ENCODE peak calls at places on chromosome 3, in four cellular contexts. S is astrocyte, A is adipocyte, W is mesendoderm. M is an unnamed sample.
A peak's percentile ranks its signal among the peaks of the same experiment; 100 is the strongest.

GRCh38 chr3:2856062-2856792 is 253.9 kb downstream of the IL5RA start:
- DNase-seq in S (no peak), A (no peak), W (peak; percentile 61), M (no peak)

GRCh38 chr3:194487289-194488006 is 646 bp upstream of the ATP13A3 start:
- DNase-seq in S (no peak), A (peak; percentile 46), W (no peak), M (peak; percentile 60)

GRCh38 chr3:124137264-124137663 is 145.3 kb upstream of the ROPN1 start:
- DNase-seq in S (no peak), A (no peak), W (no peak), M (no peak)

GRCh38 chr3:125585595-125586223 is 9.6 kb downstream of the OSBPL11 start:
- DNase-seq in S (peak; percentile 43), A (peak; percentile 86), W (peak; percentile 81), M (peak; percentile 63)

GRCh38 chr3:57011022-57011421 is 49.4 kb upstream of the SPATA12 start:
- DNase-seq in S (no peak), A (no peak), W (no peak), M (no peak)

GRCh38 chr3:156120528-156121251 is at the start of gene KCNAB1:
- DNase-seq in S (no peak), A (no peak), W (no peak), M (no peak)

GRCh38 chr3:194730369-194730768 is 44.7 kb downstream of the FAM43A start:
- DNase-seq in S (no peak), A (peak; percentile 17), W (peak; percentile 48), M (peak; percentile 81)

GRCh38 chr3:48439820-48440589 is at the start of the genes CCDC51 and TMA7:
- DNase-seq in S (peak; percentile 87), A (peak; percentile 99), W (peak; percentile 99), M (peak; percentile 99)

GRCh38 chr3:33007776-33008175 is 56.3 kb downstream of the CCR4 start:
- DNase-seq in S (no peak), A (no peak), W (no peak), M (no peak)

GRCh38 chr3:38117748-38118420 is 19.0 kb downstream of the ACAA1 start:
- DNase-seq in S (peak; percentile 19), A (peak; percentile 49), W (peak; percentile 63), M (peak; percentile 78)

GRCh38 chr3:31532587-31533168 is at the start of gene STT3B:
- DNase-seq in S (peak; percentile 63), A (peak; percentile 90), W (no peak), M (peak; percentile 86)

GRCh38 chr3:105328338-105328730 is 38.4 kb upstream of the ALCAM start:
- DNase-seq in S (no peak), A (peak; percentile 66), W (no peak), M (no peak)

GRCh38 chr3:149333518-149333859 is at the start of gene TM4SF18:
- DNase-seq in S (no peak), A (no peak), W (peak; percentile 16), M (no peak)

GRCh38 chr3:104885214-104885814 is 481.4 kb upstream of the ALCAM start:
- DNase-seq in S (peak; percentile 56), A (no peak), W (no peak), M (no peak)

GRCh38 chr3:88142094-88142624 is 7.6 kb upstream of the C3orf38 start:
- DNase-seq in S (peak; percentile 39), A (peak; percentile 51), W (no peak), M (no peak)

GRCh38 chr3:46866720-46867549 is 3.7 kb upstream of the MYL3 start:
- DNase-seq in S (peak; percentile 12), A (peak; percentile 89), W (peak; percentile 50), M (peak; percentile 84)

GRCh38 chr3:160008979-160009378 is 20.3 kb downstream of the IL12A start:
- DNase-seq in S (no peak), A (no peak), W (peak; percentile 22), M (no peak)

GRCh38 chr3:170967682-170968081 is 58.8 kb downstream of the SLC2A2 start:
- DNase-seq in S (no peak), A (no peak), W (no peak), M (no peak)

GRCh38 chr3:106485202-106485601 is 616.4 kb upstream of the CBLB start:
- DNase-seq in S (no peak), A (peak; percentile 22), W (no peak), M (no peak)

GRCh38 chr3:185797108-185797881 is 27.5 kb downstream of the IGF2BP2 start:
- DNase-seq in S (no peak), A (no peak), W (no peak), M (no peak)

GRCh38 chr3:78645628-78646310 is 1122.0 kb downstream of the ROBO1 start:
- DNase-seq in S (peak; percentile 62), A (peak; percentile 92), W (peak; percentile 91), M (peak; percentile 24)

GRCh38 chr3:52091566-52092290 is 35.4 kb upstream of the DUSP7 start:
- DNase-seq in S (no peak), A (no peak), W (no peak), M (no peak)

GRCh38 chr3:141050576-141050912 is 603 bp upstream of the SPSB4 start:
- DNase-seq in S (no peak), A (no peak), W (peak; percentile 67), M (no peak)

GRCh38 chr3:46565113-46565490 is 1.0 kb downstream of the LRRC2 start:
- DNase-seq in S (no peak), A (no peak), W (no peak), M (no peak)

GRCh38 chr3:43624619-43625305 is 3.0 kb upstream of the ANO10 start:
- DNase-seq in S (no peak), A (peak; percentile 57), W (no peak), M (no peak)

GRCh38 chr3:78871048-78871447 is 896.8 kb downstream of the ROBO1 start:
- DNase-seq in S (peak; percentile 54), A (no peak), W (no peak), M (no peak)

GRCh38 chr3:35500641-35501353 is 138.5 kb upstream of the ARPP21 start:
- DNase-seq in S (no peak), A (no peak), W (no peak), M (no peak)

GRCh38 chr3:150286390-150287147 is 121.5 kb upstream of the TSC22D2 start:
- DNase-seq in S (peak; percentile 49), A (peak; percentile 56), W (peak; percentile 84), M (no peak)

GRCh38 chr3:52359116-52359855 is 43.2 kb downstream of the DNAH1 start:
- DNase-seq in S (no peak), A (no peak), W (no peak), M (no peak)

GRCh38 chr3:86147119-86147518 is 843.8 kb downstream of the VGLL3 start:
- DNase-seq in S (no peak), A (no peak), W (peak; percentile 28), M (no peak)

GRCh38 chr3:61890586-61890985 is 329.2 kb downstream of the PTPRG start:
- DNase-seq in S (no peak), A (no peak), W (peak; percentile 82), M (no peak)
- H3K9ac ChIP-seq in S (no peak overlapping the region), A (no peak overlapping the region), W (no peak overlapping the region), M (no peak overlapping the region)

GRCh38 chr3:139307072-139307491 is 36.7 kb upstream of the MRPS22 start:
- DNase-seq in S (no peak), A (no peak), W (no peak), M (no peak)

GRCh38 chr3:139307601-139308146 is 36.1 kb upstream of the MRPS22 start:
- DNase-seq in S (no peak), A (peak; percentile 31), W (no peak), M (no peak)

GRCh38 chr3:139304383-139304782 is 39.4 kb upstream of the MRPS22 start:
- DNase-seq in S (no peak), A (peak; percentile 56), W (no peak), M (no peak)

GRCh38 chr3:139308156-139309017 is 35.4 kb upstream of the MRPS22 start:
- DNase-seq in S (no peak), A (peak; percentile 4), W (no peak), M (no peak)

DNA sequence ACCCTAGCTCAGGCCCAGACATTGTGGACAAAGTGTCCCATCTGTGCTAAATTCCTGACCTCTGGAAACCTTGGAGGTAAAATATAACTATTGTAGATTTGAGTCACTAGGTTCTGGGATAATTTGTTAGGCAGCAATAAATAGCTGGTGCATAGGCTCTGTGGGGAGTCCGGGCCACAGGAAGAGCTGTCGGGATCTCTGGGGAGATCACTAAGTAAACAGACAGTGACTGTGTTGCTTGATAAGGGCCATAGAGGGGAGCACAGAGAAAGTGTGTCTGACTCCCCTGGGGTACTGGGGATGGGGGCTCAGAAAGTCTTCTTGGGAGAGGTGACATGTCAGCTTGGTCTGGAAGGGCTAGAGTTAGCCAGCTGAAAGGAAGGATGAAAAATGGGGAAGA is 37.7 kb upstream of the MRPS22 start:
- DNase-seq in S (no peak), A (no peak), W (no peak), M (no peak)
- H3K9ac ChIP-seq in S (no peak overlapping the region), A (no peak overlapping the region), W (no peak overlapping the region), M (no peak overlapping the region)

GRCh38 chr3:196192036-196193001 is 18.9 kb downstream of the ZDHHC19 start:
- DNase-seq in S (no peak), A (no peak), W (peak; percentile 31), M (peak; percentile 73)
- H3K9ac ChIP-seq in S (no peak overlapping the region), A (no peak overlapping the region), W (peak overlapping the region; percentile 12), M (peak overlapping the region; percentile 19)

GRCh38 chr3:18049101-18049500 is 306.7 kb upstream of the TBC1D5 start:
- DNase-seq in S (peak; percentile 15), A (no peak), W (no peak), M (no peak)
- H3K9ac ChIP-seq in S (no peak overlapping the region), A (no peak overlapping the region), W (no peak overlapping the region), M (no peak overlapping the region)

GRCh38 chr3:134430174-134430573 is 55.6 kb downstream of the ANAPC13 start:
- DNase-seq in S (peak; percentile 37), A (no peak), W (no peak), M (no peak)

GRCh38 chr3:134425943-134426342 is 51.7 kb upstream of the AMOTL2 start:
- DNase-seq in S (no peak), A (no peak), W (no peak), M (no peak)

GRCh38 chr3:134427400-134428111 is 53.3 kb upstream of the AMOTL2 start:
- DNase-seq in S (peak; percentile 100), A (peak; percentile 89), W (peak; percentile 72), M (no peak)

GRCh38 chr3:134428396-134428795 is 54.1 kb upstream of the AMOTL2 start:
- DNase-seq in S (peak; percentile 70), A (no peak), W (no peak), M (no peak)

GRCh38 chr3:134426660-134427181 is 52.5 kb upstream of the AMOTL2 start:
- DNase-seq in S (peak; percentile 94), A (no peak), W (no peak), M (no peak)
- H3K9ac ChIP-seq in S (peak overlapping the region; percentile 87), A (peak overlapping the region; percentile 51), W (no peak overlapping the region), M (no peak overlapping the region)